ENCODE peak calls at places on chromosomes 6 and 20, in five cellular contexts. One of them, this sample, is unnamed.

GRCh38 chr20:61997372-61997771 is 68.3 kb downstream of the TAF4 start:
- DNase-seq in memory B cell: no peak
- DNase-seq in ELR: no peak
- DNase-seq in PC-3: no peak
- DNase-seq in activated CD4-positive, alpha-beta T cell treated with anti-CD3 and anti-CD28 coated beads, Interleukin-2, amount 50 U/mL, for 1 hour: no peak
- DNase-seq in this sample: no peak

GRCh38 chr6:36853325-36853724 is 14.1 kb upstream of the CPNE5 start:
- DNase-seq in ELR: peak
- DNase-seq in PC-3: peak
- DNase-seq in memory B cell: no peak
- DNase-seq in activated CD4-positive, alpha-beta T cell treated with anti-CD3 and anti-CD28 coated beads, Interleukin-2, amount 50 U/mL, for 1 hour: no peak
- DNase-seq in this sample: peak

GRCh38 chr6:38271081-38271480 is 368.6 kb downstream of the BTBD9 start:
- DNase-seq in memory B cell: no peak
- DNase-seq in ELR: peak
- DNase-seq in PC-3: no peak
- DNase-seq in activated CD4-positive, alpha-beta T cell treated with anti-CD3 and anti-CD28 coated beads, Interleukin-2, amount 50 U/mL, for 1 hour: no peak
- DNase-seq in this sample: no peak

GRCh38 chr6:38973178-38974057 is 75.2 kb upstream of the GLP1R start:
- DNase-seq in PC-3: peak
- DNase-seq in ELR: peak
- DNase-seq in memory B cell: peak
- DNase-seq in activated CD4-positive, alpha-beta T cell treated with anti-CD3 and anti-CD28 coated beads, Interleukin-2, amount 50 U/mL, for 1 hour: no peak
- DNase-seq in this sample: peak

GRCh38 chr20:44014807-44015732 is 100.4 kb downstream of the TOX2 start:
- DNase-seq in ELR: no peak
- DNase-seq in PC-3: no peak
- DNase-seq in activated CD4-positive, alpha-beta T cell treated with anti-CD3 and anti-CD28 coated beads, Interleukin-2, amount 50 U/mL, for 1 hour: no peak
- DNase-seq in memory B cell: no peak
- DNase-seq in this sample: no peak

GRCh38 chr6:136323431-136324112 is 33.9 kb upstream of the BCLAF1 start:
- DNase-seq in activated CD4-positive, alpha-beta T cell treated with anti-CD3 and anti-CD28 coated beads, Interleukin-2, amount 50 U/mL, for 1 hour: no peak
- DNase-seq in PC-3: no peak
- DNase-seq in ELR: no peak
- DNase-seq in memory B cell: no peak
- DNase-seq in this sample: no peak

GRCh38 chr6:29376003-29376402 is 912 bp upstream of the OR12D3 start:
- DNase-seq in memory B cell: no peak
- DNase-seq in PC-3: peak
- DNase-seq in ELR: peak
- DNase-seq in activated CD4-positive, alpha-beta T cell treated with anti-CD3 and anti-CD28 coated beads, Interleukin-2, amount 50 U/mL, for 1 hour: no peak
- DNase-seq in this sample: peak

GRCh38 chr6:35181313-35181932 is 32.3 kb upstream of the SCUBE3 start:
- DNase-seq in ELR: peak
- DNase-seq in activated CD4-positive, alpha-beta T cell treated with anti-CD3 and anti-CD28 coated beads, Interleukin-2, amount 50 U/mL, for 1 hour: no peak
- DNase-seq in PC-3: peak
- DNase-seq in memory B cell: no peak
- DNase-seq in this sample: peak

GRCh38 chr6:160331753-160332152 is 16.4 kb upstream of the SLC22A3 start:
- DNase-seq in memory B cell: no peak
- DNase-seq in activated CD4-positive, alpha-beta T cell treated with anti-CD3 and anti-CD28 coated beads, Interleukin-2, amount 50 U/mL, for 1 hour: no peak
- DNase-seq in PC-3: no peak
- DNase-seq in ELR: no peak
- DNase-seq in this sample: no peak

GRCh38 chr6:75524322-75524972 is 30.8 kb upstream of the FILIP1 start:
- DNase-seq in memory B cell: no peak
- DNase-seq in ELR: peak
- DNase-seq in PC-3: peak
- DNase-seq in activated CD4-positive, alpha-beta T cell treated with anti-CD3 and anti-CD28 coated beads, Interleukin-2, amount 50 U/mL, for 1 hour: no peak
- DNase-seq in this sample: peak

GRCh38 chr6:43609402-43609801 is 19.7 kb downstream of the GTPBP2 start:
- DNase-seq in memory B cell: no peak
- DNase-seq in PC-3: no peak
- DNase-seq in ELR: no peak
- DNase-seq in activated CD4-positive, alpha-beta T cell treated with anti-CD3 and anti-CD28 coated beads, Interleukin-2, amount 50 U/mL, for 1 hour: no peak
- DNase-seq in this sample: no peak

GRCh38 chr6:1686117-1687098 is 76.7 kb downstream of the FOXC1 start:
- DNase-seq in activated CD4-positive, alpha-beta T cell treated with anti-CD3 and anti-CD28 coated beads, Interleukin-2, amount 50 U/mL, for 1 hour: no peak
- DNase-seq in ELR: peak
- DNase-seq in PC-3: peak
- DNase-seq in memory B cell: no peak
- DNase-seq in this sample: peak

GRCh38 chr6:132511159-132511835 is 1.6 kb downstream of the STX7 start:
- DNase-seq in PC-3: no peak
- DNase-seq in activated CD4-positive, alpha-beta T cell treated with anti-CD3 and anti-CD28 coated beads, Interleukin-2, amount 50 U/mL, for 1 hour: no peak
- DNase-seq in memory B cell: no peak
- DNase-seq in ELR: peak
- DNase-seq in this sample: peak